ENCODE peak calls at places on chromosomes 12 and 14, in eight cellular contexts. One of them, this sample, is unnamed.

GRCh38 chr12:104416160-104416559 is 40.6 kb upstream of the CHST11 start:
- DNase-seq in CD4-positive, CD25-positive, alpha-beta regulatory T cell: no peak
- DNase-seq in CD8-positive, alpha-beta T cell: no peak
- DNase-seq in pancreas: no peak
- DNase-seq in CD4-positive, alpha-beta T cell: no peak
- DNase-seq in mesendoderm: peak; percentile 16
- DNase-seq in MG63: no peak
- DNase-seq in right atrium auricular region: no peak
- DNase-seq in this sample: no peak

GRCh38 chr12:103431387-103431786 is 64.4 kb downstream of the C12orf42 start:
- DNase-seq in CD4-positive, CD25-positive, alpha-beta regulatory T cell: no peak
- DNase-seq in mesendoderm: no peak
- DNase-seq in right atrium auricular region: no peak
- DNase-seq in CD8-positive, alpha-beta T cell: no peak
- DNase-seq in CD4-positive, alpha-beta T cell: no peak
- DNase-seq in pancreas: no peak
- DNase-seq in MG63: no peak
- DNase-seq in this sample: no peak

GRCh38 chr14:58298880-58299664 is 717 bp downstream of the ARID4A start:
- DNase-seq in MG63: peak; percentile 20
- DNase-seq in pancreas: peak; percentile 77
- DNase-seq in CD4-positive, CD25-positive, alpha-beta regulatory T cell: peak; percentile 46
- DNase-seq in CD4-positive, alpha-beta T cell: peak; percentile 26
- DNase-seq in right atrium auricular region: no peak
- DNase-seq in mesendoderm: peak; percentile 35
- DNase-seq in CD8-positive, alpha-beta T cell: no peak
- DNase-seq in this sample: no peak

GRCh38 chr14:60845523-60845922 is 111.0 kb downstream of the MNAT1 start:
- DNase-seq in pancreas: no peak
- DNase-seq in MG63: no peak
- DNase-seq in right atrium auricular region: no peak
- DNase-seq in mesendoderm: no peak
- DNase-seq in CD4-positive, CD25-positive, alpha-beta regulatory T cell: peak; percentile 21
- DNase-seq in CD4-positive, alpha-beta T cell: no peak
- DNase-seq in CD8-positive, alpha-beta T cell: no peak
- DNase-seq in this sample: no peak

GRCh38 chr12:47903927-47904646 is 707 bp downstream of the VDR start:
- DNase-seq in CD4-positive, CD25-positive, alpha-beta regulatory T cell: peak; percentile 65
- DNase-seq in mesendoderm: peak; percentile 35
- DNase-seq in pancreas: no peak
- DNase-seq in MG63: peak; percentile 91
- DNase-seq in CD4-positive, alpha-beta T cell: peak; percentile 61
- DNase-seq in right atrium auricular region: peak; percentile 76
- DNase-seq in CD8-positive, alpha-beta T cell: no peak
- DNase-seq in this sample: no peak

GRCh38 chr12:72295101-72295500 is 22.9 kb downstream of the TRHDE start:
- DNase-seq in right atrium auricular region: no peak
- DNase-seq in mesendoderm: no peak
- DNase-seq in pancreas: peak; percentile 42
- DNase-seq in CD4-positive, CD25-positive, alpha-beta regulatory T cell: no peak
- DNase-seq in CD8-positive, alpha-beta T cell: no peak
- DNase-seq in MG63: no peak
- DNase-seq in CD4-positive, alpha-beta T cell: no peak
- DNase-seq in this sample: no peak

GRCh38 chr12:105420659-105421240 is 90.3 kb downstream of the C12orf75 start:
- DNase-seq in mesendoderm: peak; percentile 79
- DNase-seq in CD4-positive, alpha-beta T cell: peak; percentile 37
- DNase-seq in CD4-positive, CD25-positive, alpha-beta regulatory T cell: peak; percentile 63
- DNase-seq in pancreas: no peak
- DNase-seq in right atrium auricular region: peak; percentile 83
- DNase-seq in CD8-positive, alpha-beta T cell: peak; percentile 12
- DNase-seq in MG63: peak; percentile 41
- DNase-seq in this sample: no peak

GRCh38 chr12:95700316-95700785 is 90.2 kb downstream of the NTN4 start:
- DNase-seq in CD8-positive, alpha-beta T cell: no peak
- DNase-seq in CD4-positive, CD25-positive, alpha-beta regulatory T cell: no peak
- DNase-seq in right atrium auricular region: no peak
- DNase-seq in CD4-positive, alpha-beta T cell: no peak
- DNase-seq in pancreas: no peak
- DNase-seq in mesendoderm: no peak
- DNase-seq in MG63: peak; percentile 97
- DNase-seq in this sample: no peak

GRCh38 chr14:84087986-84088531 is 1441.9 kb upstream of the FLRT2 start:
- DNase-seq in mesendoderm: no peak
- DNase-seq in MG63: no peak
- DNase-seq in CD8-positive, alpha-beta T cell: no peak
- DNase-seq in right atrium auricular region: no peak
- DNase-seq in CD4-positive, alpha-beta T cell: no peak
- DNase-seq in pancreas: no peak
- DNase-seq in CD4-positive, CD25-positive, alpha-beta regulatory T cell: no peak
- DNase-seq in this sample: no peak

GRCh38 chr12:58364389-58365086 is 423.2 kb downstream of the ATP23 start:
- DNase-seq in CD4-positive, CD25-positive, alpha-beta regulatory T cell: no peak
- DNase-seq in MG63: peak; percentile 75
- DNase-seq in CD8-positive, alpha-beta T cell: no peak
- DNase-seq in pancreas: no peak
- DNase-seq in right atrium auricular region: no peak
- DNase-seq in CD4-positive, alpha-beta T cell: no peak
- DNase-seq in mesendoderm: peak; percentile 56
- DNase-seq in this sample: no peak

GRCh38 chr12:12032771-12033588 is 37.8 kb upstream of the BCL2L14 start:
- DNase-seq in CD8-positive, alpha-beta T cell: peak; percentile 44
- DNase-seq in pancreas: peak; percentile 90
- DNase-seq in CD4-positive, CD25-positive, alpha-beta regulatory T cell: peak; percentile 82
- DNase-seq in CD4-positive, alpha-beta T cell: peak; percentile 67
- DNase-seq in right atrium auricular region: peak; percentile 79
- DNase-seq in mesendoderm: peak; percentile 90
- DNase-seq in MG63: peak; percentile 45
- DNase-seq in this sample: peak; percentile 12

GRCh38 chr12:124453419-124454351 is 113.7 kb downstream of the NCOR2 start:
- DNase-seq in mesendoderm: peak; percentile 40
- DNase-seq in right atrium auricular region: peak; percentile 95
- DNase-seq in CD4-positive, alpha-beta T cell: peak; percentile 67
- DNase-seq in CD4-positive, CD25-positive, alpha-beta regulatory T cell: peak; percentile 89
- DNase-seq in pancreas: peak; percentile 70
- DNase-seq in MG63: peak; percentile 93
- DNase-seq in CD8-positive, alpha-beta T cell: peak; percentile 64
- DNase-seq in this sample: peak; percentile 56

GRCh38 chr14:59848671-59849070 is 21.9 kb downstream of the RTN1 start:
- DNase-seq in MG63: no peak
- DNase-seq in CD4-positive, CD25-positive, alpha-beta regulatory T cell: no peak
- DNase-seq in CD8-positive, alpha-beta T cell: no peak
- DNase-seq in CD4-positive, alpha-beta T cell: no peak
- DNase-seq in right atrium auricular region: no peak
- DNase-seq in pancreas: no peak
- DNase-seq in mesendoderm: no peak
- DNase-seq in this sample: no peak

GRCh38 chr12:92080390-92081285 is 65.0 kb downstream of the BTG1 start:
- DNase-seq in mesendoderm: peak; percentile 85
- DNase-seq in CD8-positive, alpha-beta T cell: no peak
- DNase-seq in pancreas: no peak
- DNase-seq in MG63: peak; percentile 16
- DNase-seq in CD4-positive, alpha-beta T cell: no peak
- DNase-seq in CD4-positive, CD25-positive, alpha-beta regulatory T cell: peak; percentile 57
- DNase-seq in right atrium auricular region: no peak
- DNase-seq in this sample: no peak

GRCh38 chr12:6229823-6230222 is 29.6 kb downstream of the CD9 start:
- DNase-seq in pancreas: peak; percentile 34
- DNase-seq in mesendoderm: no peak
- DNase-seq in CD4-positive, CD25-positive, alpha-beta regulatory T cell: no peak
- DNase-seq in MG63: peak; percentile 92
- DNase-seq in right atrium auricular region: peak; percentile 90
- DNase-seq in CD8-positive, alpha-beta T cell: no peak
- DNase-seq in CD4-positive, alpha-beta T cell: no peak
- DNase-seq in this sample: no peak

GRCh38 chr12:29578070-29578469 is 80.6 kb upstream of the OVCH1 start:
- DNase-seq in pancreas: no peak
- DNase-seq in CD4-positive, alpha-beta T cell: no peak
- DNase-seq in MG63: no peak
- DNase-seq in right atrium auricular region: no peak
- DNase-seq in CD8-positive, alpha-beta T cell: no peak
- DNase-seq in CD4-positive, CD25-positive, alpha-beta regulatory T cell: no peak
- DNase-seq in mesendoderm: no peak
- DNase-seq in this sample: no peak

GRCh38 chr14:29906256-29906885 is 21.3 kb downstream of the PRKD1 start:
- DNase-seq in CD4-positive, alpha-beta T cell: no peak
- DNase-seq in MG63: peak; percentile 47
- DNase-seq in right atrium auricular region: no peak
- DNase-seq in CD4-positive, CD25-positive, alpha-beta regulatory T cell: no peak
- DNase-seq in pancreas: no peak
- DNase-seq in CD8-positive, alpha-beta T cell: no peak
- DNase-seq in mesendoderm: peak; percentile 68
- DNase-seq in this sample: no peak

GRCh38 chr14:99755629-99756603 is 37.3 kb upstream of the EML1 start:
- DNase-seq in right atrium auricular region: peak; percentile 92
- DNase-seq in CD4-positive, alpha-beta T cell: no peak
- DNase-seq in CD4-positive, CD25-positive, alpha-beta regulatory T cell: no peak
- DNase-seq in mesendoderm: no peak
- DNase-seq in CD8-positive, alpha-beta T cell: no peak
- DNase-seq in pancreas: no peak
- DNase-seq in MG63: peak; percentile 95
- DNase-seq in this sample: no peak

GRCh38 chr12:117031843-117032592 is 67.2 kb downstream of the TESC start:
- DNase-seq in pancreas: peak; percentile 23
- DNase-seq in MG63: no peak
- DNase-seq in CD4-positive, CD25-positive, alpha-beta regulatory T cell: no peak
- DNase-seq in CD4-positive, alpha-beta T cell: no peak
- DNase-seq in mesendoderm: no peak
- DNase-seq in CD8-positive, alpha-beta T cell: no peak
- DNase-seq in right atrium auricular region: no peak
- DNase-seq in this sample: no peak
- H3K27me3 ChIP-seq in pancreas: no peaks in the 10 kb centered on the region
- H3K27me3 ChIP-seq in MG63: no peaks in the 10 kb centered on the region
- H3K27me3 ChIP-seq in CD4-positive, CD25-positive, alpha-beta regulatory T cell: no peaks in the 10 kb centered on the region
- H3K27me3 ChIP-seq in CD4-positive, alpha-beta T cell: peaks cover 4% of the 10 kb centered on the region
- H3K27me3 ChIP-seq in mesendoderm: no peaks in the 10 kb centered on the region
- H3K27me3 ChIP-seq in CD8-positive, alpha-beta T cell: no peaks in the 10 kb centered on the region
- H3K27me3 ChIP-seq in right atrium auricular region: no peaks in the 10 kb centered on the region
- H3K27me3 ChIP-seq in this sample: no peaks in the 10 kb centered on the region

GRCh38 chr14:74220991-74221390 is 18.3 kb upstream of the VSX2 start:
- DNase-seq in pancreas: no peak
- DNase-seq in MG63: no peak
- DNase-seq in right atrium auricular region: no peak
- DNase-seq in CD4-positive, alpha-beta T cell: no peak
- DNase-seq in CD8-positive, alpha-beta T cell: no peak
- DNase-seq in CD4-positive, CD25-positive, alpha-beta regulatory T cell: no peak
- DNase-seq in mesendoderm: no peak
- DNase-seq in this sample: no peak
- H3K27me3 ChIP-seq in pancreas: no peaks in the 10 kb centered on the region
- H3K27me3 ChIP-seq in MG63: no peaks in the 10 kb centered on the region
- H3K27me3 ChIP-seq in right atrium auricular region: no peaks in the 10 kb centered on the region
- H3K27me3 ChIP-seq in CD4-positive, alpha-beta T cell: peaks cover 29% of the 10 kb centered on the region
- H3K27me3 ChIP-seq in CD8-positive, alpha-beta T cell: peaks cover 6% of the 10 kb centered on the region
- H3K27me3 ChIP-seq in CD4-positive, CD25-positive, alpha-beta regulatory T cell: no peaks in the 10 kb centered on the region
- H3K27me3 ChIP-seq in mesendoderm: no peaks in the 10 kb centered on the region
- H3K27me3 ChIP-seq in this sample: peaks cover 6% of the 10 kb centered on the region

GRCh38 chr12:9756174-9756573 is 4.5 kb downstream of the CD69 start:
- DNase-seq in mesendoderm: no peak
- DNase-seq in pancreas: no peak
- DNase-seq in right atrium auricular region: no peak
- DNase-seq in CD4-positive, CD25-positive, alpha-beta regulatory T cell: no peak
- DNase-seq in MG63: no peak
- DNase-seq in CD8-positive, alpha-beta T cell: no peak
- DNase-seq in CD4-positive, alpha-beta T cell: no peak
- DNase-seq in this sample: no peak

GRCh38 chr12:9758119-9758518 is 2.6 kb downstream of the CD69 start:
- DNase-seq in mesendoderm: no peak
- DNase-seq in pancreas: no peak
- DNase-seq in right atrium auricular region: no peak
- DNase-seq in CD4-positive, alpha-beta T cell: no peak
- DNase-seq in CD8-positive, alpha-beta T cell: no peak
- DNase-seq in CD4-positive, CD25-positive, alpha-beta regulatory T cell: peak; percentile 61
- DNase-seq in MG63: no peak
- DNase-seq in this sample: no peak

GRCh38 chr12:9759680-9760592 is 765 bp downstream of the CD69 start:
- DNase-seq in pancreas: no peak
- DNase-seq in CD8-positive, alpha-beta T cell: no peak
- DNase-seq in right atrium auricular region: no peak
- DNase-seq in MG63: no peak
- DNase-seq in CD4-positive, alpha-beta T cell: no peak
- DNase-seq in mesendoderm: no peak
- DNase-seq in CD4-positive, CD25-positive, alpha-beta regulatory T cell: peak; percentile 45
- DNase-seq in this sample: no peak

GRCh38 chr12:9756756-9757155 is 3.9 kb downstream of the CD69 start:
- DNase-seq in CD4-positive, alpha-beta T cell: no peak
- DNase-seq in mesendoderm: no peak
- DNase-seq in CD4-positive, CD25-positive, alpha-beta regulatory T cell: no peak
- DNase-seq in CD8-positive, alpha-beta T cell: no peak
- DNase-seq in pancreas: no peak
- DNase-seq in MG63: no peak
- DNase-seq in right atrium auricular region: no peak
- DNase-seq in this sample: no peak

DNA sequence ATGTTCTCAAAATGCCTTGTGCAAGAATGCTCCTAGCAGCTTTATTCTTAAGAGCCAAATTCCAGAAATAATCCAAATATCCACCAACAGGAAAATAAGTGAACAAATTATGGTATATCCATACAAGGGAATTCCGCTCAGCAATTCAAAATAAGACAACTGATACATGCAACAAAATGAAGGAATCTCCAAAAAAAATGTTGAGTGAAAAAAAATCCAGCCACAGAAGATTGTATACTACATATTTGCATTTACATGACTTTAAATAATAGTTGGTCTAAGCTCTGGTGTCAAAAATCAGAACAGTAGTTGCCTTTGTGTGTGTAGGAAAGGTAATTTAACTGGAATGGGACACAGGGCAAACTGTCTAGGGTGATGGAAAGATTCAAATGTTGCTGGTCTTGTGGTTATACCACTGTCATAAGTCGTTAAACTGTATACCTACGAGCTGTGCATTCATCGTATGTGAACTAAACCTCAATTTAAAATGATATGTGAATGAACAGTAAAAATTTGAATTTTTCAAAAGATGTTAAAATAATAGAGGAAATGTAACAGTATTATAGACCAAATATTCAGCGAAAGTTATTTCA is 3.2 kb downstream of the CD69 start:
- DNase-seq in MG63: no peak
- DNase-seq in right atrium auricular region: no peak
- DNase-seq in pancreas: no peak
- DNase-seq in CD4-positive, CD25-positive, alpha-beta regulatory T cell: peak; percentile 40
- DNase-seq in CD4-positive, alpha-beta T cell: no peak
- DNase-seq in mesendoderm: no peak
- DNase-seq in CD8-positive, alpha-beta T cell: no peak
- DNase-seq in this sample: no peak
- H3K27me3 ChIP-seq in MG63: no peaks in the 10 kb centered on the region
- H3K27me3 ChIP-seq in right atrium auricular region: no peaks in the 10 kb centered on the region
- H3K27me3 ChIP-seq in pancreas: no peaks in the 10 kb centered on the region
- H3K27me3 ChIP-seq in CD4-positive, CD25-positive, alpha-beta regulatory T cell: no peaks in the 10 kb centered on the region
- H3K27me3 ChIP-seq in CD4-positive, alpha-beta T cell: no peaks in the 10 kb centered on the region
- H3K27me3 ChIP-seq in mesendoderm: no peaks in the 10 kb centered on the region
- H3K27me3 ChIP-seq in CD8-positive, alpha-beta T cell: no peaks in the 10 kb centered on the region
- H3K27me3 ChIP-seq in this sample: no peaks in the 10 kb centered on the region

DNA sequence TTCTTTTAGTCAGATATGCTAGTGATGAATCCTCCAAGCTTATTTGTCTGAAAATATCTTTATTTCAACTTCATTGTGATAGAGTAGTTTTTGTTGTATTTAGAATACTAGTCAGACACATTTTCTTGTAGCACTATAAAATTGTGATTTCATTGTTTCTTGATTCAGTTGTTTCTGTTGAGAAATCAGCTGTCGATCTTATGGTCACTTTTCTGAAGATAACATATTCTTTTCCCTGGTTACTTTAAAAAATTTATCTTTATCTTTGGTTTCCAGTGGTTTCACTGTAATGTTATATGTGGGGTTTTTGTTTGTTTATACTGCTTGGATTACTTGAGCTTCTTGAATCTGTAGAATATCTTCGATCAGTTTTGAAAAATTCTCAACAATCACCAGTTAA is 426.1 kb downstream of the SOX5 start:
- DNase-seq in CD4-positive, alpha-beta T cell: no peak
- DNase-seq in CD4-positive, CD25-positive, alpha-beta regulatory T cell: no peak
- DNase-seq in CD8-positive, alpha-beta T cell: no peak
- DNase-seq in right atrium auricular region: no peak
- DNase-seq in MG63: no peak
- DNase-seq in mesendoderm: peak; percentile 27
- DNase-seq in pancreas: no peak
- DNase-seq in this sample: no peak
- H3K27me3 ChIP-seq in CD4-positive, alpha-beta T cell: no peaks in the 10 kb centered on the region
- H3K27me3 ChIP-seq in CD4-positive, CD25-positive, alpha-beta regulatory T cell: no peaks in the 10 kb centered on the region
- H3K27me3 ChIP-seq in CD8-positive, alpha-beta T cell: no peaks in the 10 kb centered on the region
- H3K27me3 ChIP-seq in right atrium auricular region: no peaks in the 10 kb centered on the region
- H3K27me3 ChIP-seq in MG63: no peaks in the 10 kb centered on the region
- H3K27me3 ChIP-seq in mesendoderm: no peaks in the 10 kb centered on the region
- H3K27me3 ChIP-seq in pancreas: no peaks in the 10 kb centered on the region
- H3K27me3 ChIP-seq in this sample: no peaks in the 10 kb centered on the region

This sample was measured in esophagus squamous epithelium.